ENCODE peak calls at places on chromosomes 6 and 20, in four cellular contexts. B, V, F and P are unnamed samples.

GRCh38 chr6:97674802-97675201 is 391.8 kb upstream of the MMS22L start:
- DNase-seq in B (no peak), V (no peak), F (no peak), P (no peak)

GRCh38 chr20:20367681-20368413 is at the start of gene INSM1:
- DNase-seq in B (no peak), V (no peak), F (no peak), P (no peak)

GRCh38 chr6:82365011-82365751 is 1.6 kb downstream of the TPBG start:
- DNase-seq in B (no peak), V (no peak), F (peak; percentile 31), P (no peak)

GRCh38 chr20:47927385-47927851 is 142.1 kb upstream of the SULF2 start:
- DNase-seq in B (no peak), V (peak; percentile 67), F (no peak), P (no peak)

GRCh38 chr6:392441-393390 is 1.2 kb downstream of the IRF4 start:
- DNase-seq in B (peak; percentile 22), V (no peak), F (no peak), P (no peak)

GRCh38 chr6:144216668-144217218 is 66.4 kb downstream of the STX11 start:
- DNase-seq in B (no peak), V (no peak), F (no peak), P (no peak)

GRCh38 chr20:34582911-34583310 is 24.4 kb downstream of the MAP1LC3A start:
- DNase-seq in B (no peak), V (no peak), F (no peak), P (no peak)

GRCh38 chr6:143579703-143580102 is 68.2 kb upstream of the FUCA2 start:
- DNase-seq in B (no peak), V (no peak), F (no peak), P (no peak)

GRCh38 chr6:52183131-52183530 is 3.0 kb upstream of the IL17A start:
- DNase-seq in B (no peak), V (no peak), F (no peak), P (no peak)

GRCh38 chr6:70086806-70087205 is 216.1 kb downstream of the COL9A1 start:
- DNase-seq in B (no peak), V (no peak), F (no peak), P (no peak)

GRCh38 chr6:84052204-84052882 is 18.8 kb downstream of the MRAP2 start:
- DNase-seq in B (no peak), V (peak; percentile 23), F (peak; percentile 35), P (no peak)

GRCh38 chr6:39003072-39003471 is 45.5 kb upstream of the GLP1R start:
- DNase-seq in B (no peak), V (no peak), F (no peak), P (no peak)

GRCh38 chr20:48745330-48745729 is 82.5 kb downstream of the PREX1 start:
- DNase-seq in B (no peak), V (no peak), F (no peak), P (no peak)

GRCh38 chr6:109183109-109183508 is 87.8 kb downstream of the CEP57L1 start:
- DNase-seq in B (no peak), V (no peak), F (no peak), P (peak; percentile 16)

GRCh38 chr6:111667921-111668320 is 62.2 kb upstream of the TRAF3IP2 start:
- DNase-seq in B (no peak), V (no peak), F (no peak), P (no peak)

GRCh38 chr6:106882601-106883518 is 91.7 kb downstream of the CD24 start:
- DNase-seq in B (no peak), V (no peak), F (peak; percentile 44), P (no peak)

GRCh38 chr6:44386364-44386928 is 1.1 kb upstream of the CDC5L start:
- DNase-seq in B (no peak), V (no peak), F (peak; percentile 73), P (no peak)

GRCh38 chr6:30075987-30076311 is 380 bp upstream of the RNF39 start:
- DNase-seq in B (no peak), V (peak; percentile 97), F (peak; percentile 86), P (no peak)

GRCh38 chr20:22579119-22579427 is 5.3 kb downstream of the FOXA2 start:
- DNase-seq in B (no peak), V (no peak), F (peak; percentile 46), P (no peak)

GRCh38 chr20:22576733-22577514 is 7.4 kb downstream of the FOXA2 start:
- DNase-seq in B (no peak), V (no peak), F (no peak), P (no peak)

GRCh38 chr20:22579711-22580697 is 4.4 kb downstream of the FOXA2 start:
- DNase-seq in B (no peak), V (no peak), F (peak; percentile 68), P (no peak)

GRCh38 chr20:22577515-22578220 is 6.7 kb downstream of the FOXA2 start:
- DNase-seq in B (no peak), V (no peak), F (peak; percentile 75), P (no peak)

DNA sequence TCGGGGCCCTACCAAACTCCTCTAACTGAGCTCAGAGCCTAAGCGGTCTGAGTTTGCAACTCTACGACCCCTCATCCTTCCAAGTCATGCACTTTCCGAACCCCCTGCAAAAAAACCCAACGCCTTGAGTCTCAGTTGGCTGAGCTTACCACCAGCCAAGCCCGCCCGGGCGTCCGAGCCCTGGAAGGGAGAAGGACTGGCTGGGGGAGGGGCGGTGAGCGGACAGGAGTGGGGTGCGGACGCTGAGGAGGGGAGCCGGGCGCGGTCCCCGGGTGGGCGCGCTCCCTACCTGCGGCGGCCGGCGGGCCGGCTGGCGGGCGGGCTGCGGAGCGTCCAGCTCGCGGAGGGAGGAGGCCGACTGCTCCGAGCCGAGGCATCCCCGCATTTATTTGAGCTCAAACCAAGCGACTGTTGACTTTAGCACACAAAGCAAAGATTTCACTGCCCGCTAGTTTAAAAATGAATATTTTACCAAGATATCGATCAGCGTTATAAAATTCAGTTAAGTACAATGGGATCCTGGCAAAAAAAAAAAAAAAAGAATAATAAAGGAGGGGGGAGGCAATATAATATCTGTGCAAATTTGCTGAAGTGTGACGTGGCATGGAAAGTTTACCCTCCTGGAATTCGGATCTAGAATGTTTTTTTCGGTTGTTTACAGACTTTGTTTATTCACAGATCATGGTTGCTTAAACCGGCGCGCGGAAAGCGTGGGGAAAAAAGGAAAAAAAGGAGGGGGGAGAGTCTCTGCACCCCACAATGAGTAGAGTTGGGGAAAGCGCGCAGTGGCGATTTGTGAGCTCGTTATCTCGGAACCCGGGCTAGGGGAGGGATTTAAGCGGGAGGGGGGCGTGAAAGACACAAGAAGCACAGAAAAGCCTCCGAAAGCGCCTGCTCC is 5.9 kb downstream of the FOXA2 start:
- DNase-seq in B (no peak), V (no peak), F (peak; percentile 65), P (no peak)
- H3K4me3 ChIP-seq in B (no peak overlapping the region), V (no peak overlapping the region), F (peak overlapping the region; percentile 6), P (no peak overlapping the region)

GRCh38 chr6:132741281-132741680 is 16.4 kb downstream of the VNN2 start:
- DNase-seq in B (no peak), V (no peak), F (no peak), P (no peak)

GRCh38 chr6:132742495-132742894 is 15.2 kb downstream of the VNN2 start:
- DNase-seq in B (no peak), V (no peak), F (no peak), P (no peak)

GRCh38 chr6:132749111-132749510 is 8.6 kb downstream of the VNN2 start:
- DNase-seq in B (no peak), V (no peak), F (no peak), P (no peak)

GRCh38 chr6:132750455-132751248 is 7.1 kb downstream of the VNN2 start:
- DNase-seq in B (no peak), V (no peak), F (no peak), P (no peak)

DNA sequence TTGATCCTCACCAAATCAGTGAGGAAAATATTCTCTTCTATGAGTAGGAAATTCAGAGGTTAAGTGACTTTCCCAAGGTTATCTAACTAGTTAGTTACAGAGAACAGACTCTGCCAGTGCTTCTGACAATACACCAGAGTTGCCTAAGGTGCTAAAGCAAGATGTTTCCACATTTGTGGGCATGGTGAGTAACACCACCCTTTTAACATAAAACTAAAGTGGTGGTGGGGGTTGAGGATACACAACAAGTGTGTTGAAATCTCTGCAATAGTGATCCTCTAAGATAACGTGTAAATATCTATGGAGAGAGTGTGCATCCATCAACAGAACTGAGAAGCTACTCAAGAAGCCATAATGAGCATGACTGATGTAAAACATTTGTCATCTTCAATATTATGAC is 11.7 kb downstream of the VNN2 start:
- DNase-seq in B (no peak), V (no peak), F (no peak), P (no peak)
- H3K4me3 ChIP-seq in B (no peak overlapping the region), V (no peak overlapping the region), F (no peak overlapping the region), P (no peak overlapping the region)

GRCh38 chr6:5086294-5086890 is 1.3 kb downstream of the PPP1R3G start:
- DNase-seq in B (no peak), V (no peak), F (no peak), P (no peak)
- H3K4me3 ChIP-seq in B (no peak overlapping the region), V (peak overlapping the region; percentile 90), F (no peak overlapping the region), P (no peak overlapping the region)

GRCh38 chr6:149045404-149045803 is 272.1 kb upstream of the TAB2 start:
- DNase-seq in B (no peak), V (no peak), F (no peak), P (peak; percentile 45)

GRCh38 chr6:149046822-149047246 is 270.7 kb upstream of the TAB2 start:
- DNase-seq in B (no peak), V (no peak), F (no peak), P (no peak)

GRCh38 chr6:149043476-149044130 is 273.9 kb upstream of the TAB2 start:
- DNase-seq in B (no peak), V (no peak), F (no peak), P (no peak)

GRCh38 chr6:149046164-149046821 is 271.2 kb upstream of the TAB2 start:
- DNase-seq in B (no peak), V (no peak), F (no peak), P (no peak)

GRCh38 chr6:149044394-149044965 is 273.0 kb upstream of the TAB2 start:
- DNase-seq in B (no peak), V (no peak), F (no peak), P (no peak)
- H3K4me3 ChIP-seq in B (no peak overlapping the region), V (no peak overlapping the region), F (no peak overlapping the region), P (no peak overlapping the region)